ENCODE peak calls at places on chromosomes 1 and 21, in nine cellular contexts. One of them, this sample, is unnamed.
A peak's percentile ranks its signal among the peaks of the same experiment; 100 is the strongest.

GRCh38 chr1:67970088-67970487 is 80.3 kb downstream of the DIRAS3 start:
- DNase-seq in Panc1: peak; percentile 13
- DNase-seq in OCI-LY7: no peak
- DNase-seq in SJSA1: peak; percentile 75
- DNase-seq in lower lobe of right lung: no peak
- DNase-seq in PC-9: peak; percentile 45
- DNase-seq in transverse colon: no peak
- DNase-seq in small intestine: no peak
- DNase-seq in lung: no peak
- DNase-seq in this sample: peak; percentile 81

GRCh38 chr1:193905288-193906085 is 719.1 kb upstream of the B3GALT2 start:
- DNase-seq in transverse colon: no peak
- DNase-seq in lung: no peak
- DNase-seq in PC-9: no peak
- DNase-seq in lower lobe of right lung: no peak
- DNase-seq in Panc1: no peak
- DNase-seq in OCI-LY7: no peak
- DNase-seq in SJSA1: no peak
- DNase-seq in small intestine: no peak
- DNase-seq in this sample: peak; percentile 17

GRCh38 chr1:150268342-150268705 is 492 bp downstream of the APH1A start:
- DNase-seq in SJSA1: no peak
- DNase-seq in lower lobe of right lung: peak; percentile 64
- DNase-seq in Panc1: no peak
- DNase-seq in small intestine: peak; percentile 60
- DNase-seq in PC-9: no peak
- DNase-seq in transverse colon: peak; percentile 55
- DNase-seq in OCI-LY7: peak; percentile 50
- DNase-seq in lung: no peak
- DNase-seq in this sample: no peak

GRCh38 chr21:46079357-46080170 is 18.3 kb upstream of the COL6A2 start:
- DNase-seq in SJSA1: peak; percentile 60
- DNase-seq in small intestine: no peak
- DNase-seq in OCI-LY7: no peak
- DNase-seq in lung: peak; percentile 28
- DNase-seq in lower lobe of right lung: peak; percentile 41
- DNase-seq in Panc1: no peak
- DNase-seq in transverse colon: no peak
- DNase-seq in PC-9: no peak
- DNase-seq in this sample: peak; percentile 77

GRCh38 chr1:229131243-229132105 is 139.4 kb upstream of the RAB4A start:
- DNase-seq in Panc1: no peak
- DNase-seq in lung: no peak
- DNase-seq in transverse colon: no peak
- DNase-seq in small intestine: peak; percentile 92
- DNase-seq in PC-9: no peak
- DNase-seq in OCI-LY7: no peak
- DNase-seq in SJSA1: no peak
- DNase-seq in lower lobe of right lung: no peak
- DNase-seq in this sample: no peak

GRCh38 chr1:68168545-68169065 is 63.7 kb downstream of the WLS start:
- DNase-seq in transverse colon: no peak
- DNase-seq in Panc1: no peak
- DNase-seq in PC-9: no peak
- DNase-seq in small intestine: no peak
- DNase-seq in lung: no peak
- DNase-seq in OCI-LY7: no peak
- DNase-seq in lower lobe of right lung: no peak
- DNase-seq in SJSA1: no peak
- DNase-seq in this sample: peak; percentile 43

GRCh38 chr1:9350011-9350907 is 57.6 kb downstream of the SPSB1 start:
- DNase-seq in lower lobe of right lung: no peak
- DNase-seq in lung: no peak
- DNase-seq in Panc1: no peak
- DNase-seq in PC-9: no peak
- DNase-seq in small intestine: peak; percentile 46
- DNase-seq in OCI-LY7: no peak
- DNase-seq in transverse colon: no peak
- DNase-seq in SJSA1: peak; percentile 45
- DNase-seq in this sample: no peak

GRCh38 chr1:14466006-14466405 is 132.5 kb upstream of the KAZN start:
- DNase-seq in OCI-LY7: no peak
- DNase-seq in SJSA1: no peak
- DNase-seq in small intestine: no peak
- DNase-seq in lower lobe of right lung: no peak
- DNase-seq in Panc1: no peak
- DNase-seq in lung: no peak
- DNase-seq in PC-9: no peak
- DNase-seq in transverse colon: no peak
- DNase-seq in this sample: no peak

GRCh38 chr1:180181048-180181447 is 26.4 kb downstream of the QSOX1 start:
- DNase-seq in SJSA1: no peak
- DNase-seq in PC-9: no peak
- DNase-seq in OCI-LY7: no peak
- DNase-seq in Panc1: no peak
- DNase-seq in small intestine: no peak
- DNase-seq in lower lobe of right lung: peak; percentile 44
- DNase-seq in transverse colon: no peak
- DNase-seq in lung: no peak
- DNase-seq in this sample: peak; percentile 37

GRCh38 chr1:4749406-4749805 is 95.0 kb downstream of the AJAP1 start:
- DNase-seq in PC-9: no peak
- DNase-seq in lung: no peak
- DNase-seq in OCI-LY7: no peak
- DNase-seq in transverse colon: no peak
- DNase-seq in small intestine: no peak
- DNase-seq in Panc1: no peak
- DNase-seq in lower lobe of right lung: no peak
- DNase-seq in SJSA1: no peak
- DNase-seq in this sample: no peak

GRCh38 chr1:68963353-68963752 is 466.5 kb upstream of the DEPDC1 start:
- DNase-seq in Panc1: no peak
- DNase-seq in SJSA1: no peak
- DNase-seq in small intestine: no peak
- DNase-seq in lung: no peak
- DNase-seq in OCI-LY7: no peak
- DNase-seq in PC-9: no peak
- DNase-seq in lower lobe of right lung: no peak
- DNase-seq in transverse colon: no peak
- DNase-seq in this sample: no peak

GRCh38 chr1:1437904-1438376 is 2.5 kb downstream of the VWA1 start:
- DNase-seq in lung: peak; percentile 70
- DNase-seq in OCI-LY7: no peak
- DNase-seq in SJSA1: no peak
- DNase-seq in Panc1: no peak
- DNase-seq in PC-9: no peak
- DNase-seq in lower lobe of right lung: peak; percentile 69
- DNase-seq in small intestine: peak; percentile 52
- DNase-seq in transverse colon: peak; percentile 73
- DNase-seq in this sample: no peak

GRCh38 chr1:155553349-155553748 is 9.3 kb downstream of the ASH1L start:
- DNase-seq in SJSA1: no peak
- DNase-seq in Panc1: no peak
- DNase-seq in transverse colon: no peak
- DNase-seq in lower lobe of right lung: no peak
- DNase-seq in PC-9: no peak
- DNase-seq in small intestine: no peak
- DNase-seq in lung: no peak
- DNase-seq in OCI-LY7: no peak
- DNase-seq in this sample: no peak

GRCh38 chr1:47780469-47780995 is 216.7 kb downstream of the TRABD2B start:
- DNase-seq in SJSA1: no peak
- DNase-seq in small intestine: no peak
- DNase-seq in lower lobe of right lung: no peak
- DNase-seq in PC-9: no peak
- DNase-seq in OCI-LY7: no peak
- DNase-seq in Panc1: no peak
- DNase-seq in transverse colon: no peak
- DNase-seq in lung: no peak
- DNase-seq in this sample: no peak

GRCh38 chr21:37449302-37449937 is 82.8 kb downstream of the DYRK1A start:
- DNase-seq in transverse colon: no peak
- DNase-seq in PC-9: no peak
- DNase-seq in SJSA1: no peak
- DNase-seq in small intestine: no peak
- DNase-seq in lung: no peak
- DNase-seq in OCI-LY7: no peak
- DNase-seq in lower lobe of right lung: no peak
- DNase-seq in Panc1: no peak
- DNase-seq in this sample: no peak

GRCh38 chr1:161309868-161310267 is at the start of gene MPZ:
- DNase-seq in SJSA1: no peak
- DNase-seq in OCI-LY7: no peak
- DNase-seq in PC-9: no peak
- DNase-seq in small intestine: no peak
- DNase-seq in Panc1: no peak
- DNase-seq in transverse colon: no peak
- DNase-seq in lower lobe of right lung: no peak
- DNase-seq in lung: no peak
- DNase-seq in this sample: no peak

GRCh38 chr1:161304927-161305871 is 4.6 kb downstream of the MPZ start:
- DNase-seq in Panc1: no peak
- DNase-seq in lower lobe of right lung: peak; percentile 48
- DNase-seq in SJSA1: no peak
- DNase-seq in OCI-LY7: peak; percentile 10
- DNase-seq in transverse colon: no peak
- DNase-seq in small intestine: no peak
- DNase-seq in lung: peak; percentile 29
- DNase-seq in PC-9: no peak
- DNase-seq in this sample: no peak

GRCh38 chr1:161305872-161306519 is 3.8 kb downstream of the MPZ start:
- DNase-seq in SJSA1: no peak
- DNase-seq in PC-9: no peak
- DNase-seq in transverse colon: peak; percentile 91
- DNase-seq in lower lobe of right lung: peak; percentile 93
- DNase-seq in Panc1: no peak
- DNase-seq in small intestine: peak; percentile 85
- DNase-seq in OCI-LY7: peak; percentile 95
- DNase-seq in lung: peak; percentile 91
- DNase-seq in this sample: no peak

GRCh38 chr1:161307892-161308638 is 1.7 kb downstream of the MPZ start:
- DNase-seq in SJSA1: no peak
- DNase-seq in transverse colon: no peak
- DNase-seq in lower lobe of right lung: no peak
- DNase-seq in OCI-LY7: no peak
- DNase-seq in Panc1: no peak
- DNase-seq in PC-9: no peak
- DNase-seq in lung: no peak
- DNase-seq in small intestine: no peak
- DNase-seq in this sample: no peak

GRCh38 chr1:161307230-161307768 is 2.5 kb downstream of the MPZ start:
- DNase-seq in Panc1: no peak
- DNase-seq in OCI-LY7: peak; percentile 58
- DNase-seq in SJSA1: no peak
- DNase-seq in small intestine: peak; percentile 26
- DNase-seq in lower lobe of right lung: peak; percentile 51
- DNase-seq in transverse colon: no peak
- DNase-seq in lung: no peak
- DNase-seq in PC-9: no peak
- DNase-seq in this sample: peak; percentile 80
- H3K27ac ChIP-seq in Panc1: no peak overlapping the region
- H3K27ac ChIP-seq in OCI-LY7: peak overlapping the region; percentile 5
- H3K27ac ChIP-seq in SJSA1: no peak overlapping the region
- H3K27ac ChIP-seq in small intestine: no peak overlapping the region
- H3K27ac ChIP-seq in lower lobe of right lung: peak overlapping the region; percentile 50
- H3K27ac ChIP-seq in transverse colon: peak overlapping the region; percentile 27
- H3K27ac ChIP-seq in lung: no peak overlapping the region
- H3K27ac ChIP-seq in PC-9: no peak overlapping the region
- H3K27ac ChIP-seq in this sample: peak overlapping the region; percentile 26

GRCh38 chr1:111511362-111511761 is 7.9 kb upstream of the ADORA3 start:
- DNase-seq in lung: no peak
- DNase-seq in SJSA1: no peak
- DNase-seq in Panc1: no peak
- DNase-seq in transverse colon: no peak
- DNase-seq in lower lobe of right lung: no peak
- DNase-seq in PC-9: no peak
- DNase-seq in small intestine: no peak
- DNase-seq in OCI-LY7: no peak
- DNase-seq in this sample: no peak

GRCh38 chr1:111510003-111510380 is 6.6 kb upstream of the ADORA3 start:
- DNase-seq in PC-9: no peak
- DNase-seq in Panc1: no peak
- DNase-seq in OCI-LY7: no peak
- DNase-seq in lower lobe of right lung: no peak
- DNase-seq in SJSA1: no peak
- DNase-seq in small intestine: no peak
- DNase-seq in lung: no peak
- DNase-seq in transverse colon: no peak
- DNase-seq in this sample: no peak

GRCh38 chr1:111513410-111514020 is 10.1 kb upstream of the ADORA3 start:
- DNase-seq in transverse colon: no peak
- DNase-seq in lung: no peak
- DNase-seq in Panc1: no peak
- DNase-seq in SJSA1: no peak
- DNase-seq in lower lobe of right lung: no peak
- DNase-seq in PC-9: no peak
- DNase-seq in small intestine: no peak
- DNase-seq in OCI-LY7: no peak
- DNase-seq in this sample: no peak

GRCh38 chr1:111515291-111516007 is 12.0 kb upstream of the ADORA3 start:
- DNase-seq in Panc1: no peak
- DNase-seq in lung: no peak
- DNase-seq in lower lobe of right lung: peak; percentile 79
- DNase-seq in SJSA1: no peak
- DNase-seq in PC-9: no peak
- DNase-seq in small intestine: no peak
- DNase-seq in OCI-LY7: no peak
- DNase-seq in transverse colon: peak; percentile 27
- DNase-seq in this sample: peak; percentile 27

GRCh38 chr1:111512132-111512874 is 8.9 kb upstream of the ADORA3 start:
- DNase-seq in lung: no peak
- DNase-seq in lower lobe of right lung: no peak
- DNase-seq in OCI-LY7: no peak
- DNase-seq in SJSA1: no peak
- DNase-seq in Panc1: no peak
- DNase-seq in small intestine: no peak
- DNase-seq in PC-9: no peak
- DNase-seq in transverse colon: no peak
- DNase-seq in this sample: no peak
- H3K4me3 ChIP-seq in lung: no peak overlapping the region
- H3K4me3 ChIP-seq in lower lobe of right lung: no peak overlapping the region
- H3K4me3 ChIP-seq in OCI-LY7: no peak overlapping the region
- H3K4me3 ChIP-seq in SJSA1: no peak overlapping the region
- H3K4me3 ChIP-seq in Panc1: no peak overlapping the region
- H3K4me3 ChIP-seq in small intestine: no peak overlapping the region
- H3K4me3 ChIP-seq in PC-9: no peak overlapping the region
- H3K4me3 ChIP-seq in transverse colon: no peak overlapping the region
- H3K4me3 ChIP-seq in this sample: no peak overlapping the region

GRCh38 chr1:36223996-36224536 is at the start of gene THRAP3:
- DNase-seq in Panc1: peak; percentile 96
- DNase-seq in lung: peak; percentile 100
- DNase-seq in small intestine: peak; percentile 99
- DNase-seq in SJSA1: peak; percentile 100
- DNase-seq in transverse colon: peak; percentile 100
- DNase-seq in PC-9: peak; percentile 97
- DNase-seq in OCI-LY7: peak; percentile 100
- DNase-seq in lower lobe of right lung: peak; percentile 100
- DNase-seq in this sample: peak; percentile 99
- H3K36me3 ChIP-seq in Panc1: peaks cover 7% of the 10 kb centered on the region
- H3K36me3 ChIP-seq in lung: peaks cover 2% of the 10 kb centered on the region
- H3K36me3 ChIP-seq in small intestine: no peaks in the 10 kb centered on the region
- H3K36me3 ChIP-seq in SJSA1: peaks cover 40% of the 10 kb centered on the region
- H3K36me3 ChIP-seq in transverse colon: no peaks in the 10 kb centered on the region
- H3K36me3 ChIP-seq in PC-9: peaks cover 23% of the 10 kb centered on the region
- H3K36me3 ChIP-seq in OCI-LY7: peaks cover 40% of the 10 kb centered on the region
- H3K36me3 ChIP-seq in lower lobe of right lung: peaks cover 17% of the 10 kb centered on the region
- H3K36me3 ChIP-seq in this sample: peaks cover 14% of the 10 kb centered on the region

GRCh38 chr1:58754683-58755467 is 29.0 kb downstream of the JUN start:
- DNase-seq in SJSA1: no peak
- DNase-seq in lower lobe of right lung: no peak
- DNase-seq in lung: no peak
- DNase-seq in OCI-LY7: no peak
- DNase-seq in Panc1: no peak
- DNase-seq in PC-9: no peak
- DNase-seq in transverse colon: no peak
- DNase-seq in small intestine: peak; percentile 46
- DNase-seq in this sample: no peak
- H3K27ac ChIP-seq in SJSA1: peak overlapping the region; percentile 86
- H3K27ac ChIP-seq in lower lobe of right lung: peak overlapping the region; percentile 60
- H3K27ac ChIP-seq in lung: peak overlapping the region; percentile 89
- H3K27ac ChIP-seq in OCI-LY7: no peak overlapping the region
- H3K27ac ChIP-seq in Panc1: peak overlapping the region; percentile 2
- H3K27ac ChIP-seq in PC-9: peak overlapping the region; percentile 66
- H3K27ac ChIP-seq in transverse colon: peak overlapping the region; percentile 65
- H3K27ac ChIP-seq in small intestine: no peak overlapping the region
- H3K27ac ChIP-seq in this sample: peak overlapping the region; percentile 71

This sample was measured in brain microvascular endothelial cell.